ENCODE peak calls at places on chromosomes 6 and 20, in seven cellular contexts. J, Y, R, T, N, O and G are unnamed samples.

GRCh38 chr6:136791296-136792065 is 796 bp downstream of the MAP3K5 start:
- DNase-seq in J (peak), O (peak), N (peak), T (peak), Y (peak), R (peak), G (peak)

GRCh38 chr6:100203391-100203790 is 209.4 kb upstream of the MCHR2 start:
- DNase-seq in T (peak), O (no peak), N (peak), R (no peak), J (peak), Y (no peak), G (no peak)

GRCh38 chr6:154480144-154480639 is 30.3 kb downstream of the CNKSR3 start:
- DNase-seq in R (no peak), O (no peak), Y (no peak), N (no peak), J (no peak), T (no peak), G (no peak)

GRCh38 chr6:35686873-35687557 is 1.7 kb downstream of the FKBP5 start:
- DNase-seq in Y (no peak), T (no peak), O (no peak), J (no peak), N (no peak), R (no peak), G (no peak)

GRCh38 chr20:9087531-9088217 is 18.8 kb downstream of the PLCB4 start:
- DNase-seq in N (no peak), Y (no peak), R (peak), O (no peak), J (no peak), T (no peak), G (no peak)

GRCh38 chr20:9927224-9927623 is 88.3 kb upstream of the PAK5 start:
- DNase-seq in O (no peak), Y (no peak), R (no peak), T (no peak), N (no peak), J (no peak), G (no peak)

GRCh38 chr6:150142657-150143501 is at the start of gene PPP1R14C:
- DNase-seq in O (no peak), N (no peak), T (no peak), J (peak), Y (peak), R (peak), G (no peak)

GRCh38 chr20:31894980-31895675 is 24.7 kb downstream of the TTLL9 start:
- DNase-seq in R (no peak), J (peak), N (peak), T (peak), Y (no peak), O (no peak), G (no peak)

GRCh38 chr6:36195471-36196048 is 984 bp upstream of the BRPF3 start:
- DNase-seq in J (no peak), O (no peak), R (no peak), Y (no peak), T (no peak), N (no peak), G (no peak)

GRCh38 chr6:155693573-155694428 is 238.2 kb upstream of the NOX3 start:
- DNase-seq in N (no peak), O (no peak), R (no peak), T (no peak), Y (no peak), J (no peak), G (no peak)

GRCh38 chr20:1301031-1301529 is 27.9 kb downstream of the SDCBP2 start:
- DNase-seq in N (peak), O (no peak), R (no peak), J (peak), T (peak), Y (no peak), G (peak)

GRCh38 chr6:31495580-31495979 is 2.4 kb upstream of the MICB start:
- DNase-seq in J (peak), T (peak), Y (no peak), R (no peak), N (peak), O (no peak), G (no peak)

GRCh38 chr20:8213831-8214587 is 81.9 kb downstream of the PLCB1 start:
- DNase-seq in Y (no peak), T (no peak), O (no peak), R (no peak), J (no peak), N (no peak), G (peak)

GRCh38 chr6:121770943-121771342 is 335.5 kb downstream of the GJA1 start:
- DNase-seq in N (peak), R (no peak), O (no peak), Y (no peak), J (peak), T (no peak), G (no peak)

GRCh38 chr6:34381086-34381485 is 11.4 kb downstream of the NUDT3 start:
- DNase-seq in T (no peak), N (peak), Y (no peak), R (no peak), O (no peak), J (no peak), G (no peak)

GRCh38 chr6:54805077-54805476 is 41.5 kb upstream of the FAM83B start:
- DNase-seq in O (no peak), R (no peak), J (peak), T (peak), Y (no peak), N (peak), G (no peak)

GRCh38 chr6:129709451-129709908 is 497 bp downstream of the ARHGAP18 start:
- DNase-seq in N (peak), R (no peak), J (peak), Y (no peak), T (peak), O (no peak), G (no peak)

GRCh38 chr6:158737710-158738615 is 81.2 kb downstream of the EZR start:
- DNase-seq in N (peak), T (peak), O (no peak), J (peak), R (no peak), Y (no peak), G (no peak)

GRCh38 chr20:25360631-25361286 is 29.9 kb downstream of the ABHD12 start:
- DNase-seq in O (peak), J (peak), R (no peak), Y (no peak), T (no peak), N (peak), G (peak)

GRCh38 chr6:39731565-39731964 is 6.4 kb upstream of the KIF6 start:
- DNase-seq in R (no peak), N (no peak), Y (no peak), J (no peak), T (no peak), O (no peak), G (no peak)

GRCh38 chr20:35320396-35321126 is 28.3 kb upstream of the FAM83C start:
- DNase-seq in T (peak), R (no peak), J (peak), N (peak), O (no peak), Y (no peak), G (no peak)

GRCh38 chr6:21885532-21886089 is 292.1 kb downstream of the SOX4 start:
- DNase-seq in T (peak), R (no peak), Y (peak), J (peak), N (peak), O (no peak), G (no peak)

GRCh38 chr6:683742-684440 is 9.0 kb downstream of the EXOC2 start:
- DNase-seq in J (peak), R (peak), O (no peak), T (peak), N (peak), Y (no peak), G (no peak)

GRCh38 chr6:37433657-37434271 is 743 bp downstream of the CMTR1 start:
- DNase-seq in N (peak), J (peak), Y (no peak), T (peak), O (no peak), R (no peak), G (peak)

GRCh38 chr6:166440729-166441128 is 58.0 kb upstream of the MPC1 start:
- DNase-seq in N (no peak), O (no peak), R (no peak), T (no peak), J (no peak), Y (no peak), G (no peak)

GRCh38 chr20:45592574-45593189 is 13.6 kb upstream of the WFDC8 start:
- DNase-seq in J (peak), Y (no peak), O (no peak), T (peak), R (peak), N (peak), G (peak)

GRCh38 chr6:53517021-53517420 is 27.9 kb downstream of the GCLC start:
- DNase-seq in N (peak), O (no peak), T (peak), R (no peak), J (peak), Y (no peak), G (no peak)

GRCh38 chr6:38443341-38443740 is 196.4 kb downstream of the BTBD9 start:
- DNase-seq in R (no peak), O (no peak), Y (no peak), J (no peak), T (no peak), N (no peak), G (peak)

GRCh38 chr6:158353851-158354508 is 41.7 kb downstream of the TULP4 start:
- DNase-seq in T (no peak), N (peak), O (no peak), Y (no peak), J (peak), R (no peak), G (no peak)

GRCh38 chr6:28789553-28790083 is 134.2 kb downstream of the TRIM27 start:
- DNase-seq in N (peak), O (no peak), R (peak), Y (no peak), T (peak), J (peak), G (peak)

GRCh38 chr20:8568068-8568467 is 436.0 kb downstream of the PLCB1 start:
- DNase-seq in N (peak), T (no peak), R (no peak), J (no peak), Y (no peak), O (no peak), G (no peak)

GRCh38 chr6:169990095-169991030 is 238.9 kb downstream of the ERMARD start:
- DNase-seq in O (peak), Y (peak), T (no peak), J (no peak), N (no peak), R (no peak), G (peak)

GRCh38 chr6:145028144-145028818 is 707.0 kb downstream of the EPM2A start:
- DNase-seq in T (peak), J (peak), Y (no peak), N (peak), R (peak), O (no peak), G (peak)